ENCODE peak calls at places on chromosome 22, in six cellular contexts. F is WTC11, U is M059J, T is mesenteric fat pad, O is mammary epithelial cell, A is PC-3. P is an unnamed sample.

GRCh38 chr22:22362939-22363338 is 118.4 kb downstream of the VPREB1 start:
- DNase-seq in F (no peak), U (no peak), T (no peak), O (no peak), A (no peak), P (no peak)

GRCh38 chr22:31083923-31084810 is 3.0 kb downstream of the SMTN start:
- DNase-seq in F (no peak), U (no peak), T (no peak), O (no peak), A (no peak), P (no peak)

GRCh38 chr22:30825711-30826505 is 131.2 kb downstream of the OSBP2 start:
- DNase-seq in F (no peak), U (no peak), T (peak), O (no peak), A (no peak), P (no peak)

GRCh38 chr22:36824655-36825054 is 7.8 kb upstream of the PVALB start:
- DNase-seq in F (no peak), U (no peak), T (no peak), O (no peak), A (no peak), P (no peak)

GRCh38 chr22:46678785-46679700 is 58.9 kb downstream of the GRAMD4 start:
- DNase-seq in F (no peak), U (no peak), T (no peak), O (no peak), A (no peak), P (no peak)

GRCh38 chr22:19067696-19068348 is 54.4 kb downstream of the DGCR2 start:
- DNase-seq in F (no peak), U (no peak), T (peak), O (no peak), A (no peak), P (no peak)

GRCh38 chr22:42396621-42397331 is 35.4 kb downstream of the NFAM1 start:
- DNase-seq in F (peak), U (peak), T (no peak), O (peak), A (no peak), P (no peak)

GRCh38 chr22:25780673-25781072 is 38.7 kb downstream of the MYO18B start:
- DNase-seq in F (no peak), U (no peak), T (no peak), O (no peak), A (no peak), P (no peak)

GRCh38 chr22:30452861-30453260 is 19.0 kb downstream of the SEC14L3 start:
- DNase-seq in F (no peak), U (no peak), T (no peak), O (no peak), A (no peak), P (no peak)

GRCh38 chr22:17871726-17872458 is 97.6 kb upstream of the BID start:
- DNase-seq in F (no peak), U (no peak), T (no peak), O (no peak), A (no peak), P (no peak)

GRCh38 chr22:31635638-31636306 is 26.2 kb downstream of the PISD start:
- DNase-seq in F (no peak), U (no peak), T (no peak), O (no peak), A (no peak), P (no peak)

GRCh38 chr22:41732096-41732772 is 32.9 kb downstream of the MEI1 start:
- DNase-seq in F (no peak), U (no peak), T (peak), O (no peak), A (no peak), P (no peak)

GRCh38 chr22:23306438-23306921 is 126.2 kb downstream of the BCR start:
- DNase-seq in F (no peak), U (peak), T (peak), O (peak), A (no peak), P (no peak)

GRCh38 chr22:27380826-27381225 is 420.7 kb downstream of the MN1 start:
- DNase-seq in F (no peak), U (no peak), T (no peak), O (no peak), A (no peak), P (no peak)

GRCh38 chr22:22981670-22982571 is 88.4 kb upstream of the GNAZ start:
- DNase-seq in F (no peak), U (no peak), T (no peak), O (no peak), A (no peak), P (no peak)

GRCh38 chr22:19693981-19694670 is 20.2 kb upstream of the SEPTIN5 start:
- DNase-seq in F (no peak), U (no peak), T (no peak), O (peak), A (peak), P (no peak)

GRCh38 chr22:45208993-45209838 is 31.5 kb downstream of the KIAA0930 start:
- DNase-seq in F (peak), U (peak), T (no peak), O (peak), A (peak), P (no peak)

GRCh38 chr22:47210686-47211085 is 448.2 kb downstream of the TBC1D22A start:
- DNase-seq in F (no peak), U (no peak), T (peak), O (no peak), A (no peak), P (no peak)

GRCh38 chr22:20186183-20186870 is 35.5 kb upstream of the CCDC188 start:
- DNase-seq in F (peak), U (no peak), T (no peak), O (no peak), A (no peak), P (no peak)

GRCh38 chr22:44486538-44486937 is 11.5 kb downstream of the RTL6 start:
- DNase-seq in F (no peak), U (peak), T (no peak), O (no peak), A (no peak), P (no peak)

GRCh38 chr22:37486224-37486845 is at the start of gene MFNG:
- DNase-seq in F (peak), U (peak), T (no peak), O (peak), A (peak), P (no peak)

GRCh38 chr22:42752230-42752746 is 31.6 kb upstream of the A4GALT start:
- DNase-seq in F (no peak), U (no peak), T (no peak), O (no peak), A (no peak), P (no peak)

GRCh38 chr22:23542933-23543332 is 37.2 kb downstream of the IGLL1 start:
- DNase-seq in F (no peak), U (peak), T (no peak), O (peak), A (peak), P (no peak)